ENCODE peak calls at places on chromosome 13, in five cellular contexts. X, L, H, C and J are unnamed samples.

GRCh38 chr13:32852568-32852967 is 163.7 kb upstream of the KL start:
- DNase-seq in C (no peak), H (no peak), X (no peak), L (peak; percentile 25), J (no peak)

GRCh38 chr13:28387740-28388501 is 107.0 kb downstream of the FLT1 start:
- DNase-seq in C (no peak), L (no peak), X (no peak), H (no peak), J (no peak)

GRCh38 chr13:54185101-54185500 is 1156.5 kb downstream of the OLFM4 start:
- DNase-seq in C (no peak), H (no peak), L (no peak), X (no peak), J (peak; percentile 20)

GRCh38 chr13:90538063-90538462 is 809.4 kb upstream of the MIR17HG start:
- DNase-seq in L (no peak), X (no peak), H (no peak), C (no peak), J (no peak)

GRCh38 chr13:92175330-92175729 is 776.9 kb downstream of the GPC5 start:
- DNase-seq in H (no peak), C (no peak), X (peak; percentile 20), L (peak; percentile 56), J (peak; percentile 63)

GRCh38 chr13:93932901-93933300 is 546.6 kb downstream of the DCT start:
- DNase-seq in X (no peak), H (no peak), C (no peak), L (no peak), J (no peak)

GRCh38 chr13:21427741-21428140 is 31.4 kb downstream of the ZDHHC20 start:
- DNase-seq in X (no peak), H (no peak), L (no peak), C (no peak), J (no peak)

GRCh38 chr13:82717249-82717648 is 1165.0 kb downstream of the SLITRK1 start:
- DNase-seq in H (no peak), C (no peak), X (no peak), L (peak; percentile 82), J (no peak)

GRCh38 chr13:83691966-83692365 is 190.3 kb downstream of the SLITRK1 start:
- DNase-seq in H (no peak), X (no peak), C (no peak), L (peak; percentile 7), J (no peak)

GRCh38 chr13:81917829-81918228 is 1576.9 kb upstream of the SPRY2 start:
- DNase-seq in X (peak; percentile 41), L (no peak), C (no peak), H (no peak), J (no peak)

GRCh38 chr13:66312312-66313087 is 917.6 kb downstream of the PCDH9 start:
- DNase-seq in L (no peak), H (no peak), X (no peak), C (no peak), J (no peak)

GRCh38 chr13:31045621-31046081 is 113.2 kb downstream of the TEX26 start:
- DNase-seq in X (peak; percentile 57), L (peak; percentile 96), C (no peak), H (peak; percentile 63), J (no peak)

GRCh38 chr13:93425411-93425810 is 198.8 kb downstream of the GPC6 start:
- DNase-seq in L (peak; percentile 35), H (no peak), X (peak; percentile 39), C (no peak), J (peak; percentile 28)

GRCh38 chr13:93259527-93260080 is 33.0 kb downstream of the GPC6 start:
- DNase-seq in C (no peak), L (peak; percentile 38), H (no peak), X (no peak), J (no peak)

GRCh38 chr13:28564030-28564429 is 69.1 kb upstream of the FLT1 start:
- DNase-seq in H (no peak), X (peak; percentile 97), C (no peak), L (no peak), J (no peak)

GRCh38 chr13:95497307-95497943 is 55.1 kb upstream of the CLDN10 start:
- DNase-seq in C (peak; percentile 69), X (no peak), L (no peak), H (no peak), J (no peak)

GRCh38 chr13:34300559-34300958 is 482.6 kb downstream of the RFC3 start:
- DNase-seq in L (peak; percentile 20), X (no peak), C (no peak), H (no peak), J (no peak)

GRCh38 chr13:113820813-113821651 is 42.8 kb downstream of the GAS6 start:
- DNase-seq in L (peak; percentile 99), H (peak; percentile 78), X (peak; percentile 94), C (peak; percentile 73), J (no peak)

GRCh38 chr13:29693297-29693945 is 97.9 kb upstream of the SLC7A1 start:
- DNase-seq in H (no peak), C (no peak), L (no peak), X (peak; percentile 83), J (no peak)

GRCh38 chr13:23778007-23778687 is 111.1 kb downstream of the MIPEP start:
- DNase-seq in C (no peak), H (no peak), X (no peak), L (no peak), J (no peak)

GRCh38 chr13:112674412-112675383 is 15.1 kb upstream of the ATP11A start:
- DNase-seq in L (no peak), X (no peak), H (no peak), C (no peak), J (no peak)

GRCh38 chr13:104106705-104107393 is 1040.6 kb upstream of the SLC10A2 start:
- DNase-seq in X (no peak), C (no peak), H (no peak), L (no peak), J (peak; percentile 29)

GRCh38 chr13:53151692-53152421 is 123.2 kb downstream of the OLFM4 start:
- DNase-seq in L (peak; percentile 40), C (peak; percentile 4), X (peak; percentile 73), H (peak; percentile 28), J (peak; percentile 41)

GRCh38 chr13:103812966-103813365 is 746.7 kb upstream of the SLC10A2 start:
- DNase-seq in H (no peak), X (no peak), L (no peak), C (no peak), J (no peak)

GRCh38 chr13:80329250-80329649 is 11.7 kb downstream of the SPRY2 start:
- DNase-seq in C (no peak), X (no peak), H (no peak), L (no peak), J (no peak)

DNA sequence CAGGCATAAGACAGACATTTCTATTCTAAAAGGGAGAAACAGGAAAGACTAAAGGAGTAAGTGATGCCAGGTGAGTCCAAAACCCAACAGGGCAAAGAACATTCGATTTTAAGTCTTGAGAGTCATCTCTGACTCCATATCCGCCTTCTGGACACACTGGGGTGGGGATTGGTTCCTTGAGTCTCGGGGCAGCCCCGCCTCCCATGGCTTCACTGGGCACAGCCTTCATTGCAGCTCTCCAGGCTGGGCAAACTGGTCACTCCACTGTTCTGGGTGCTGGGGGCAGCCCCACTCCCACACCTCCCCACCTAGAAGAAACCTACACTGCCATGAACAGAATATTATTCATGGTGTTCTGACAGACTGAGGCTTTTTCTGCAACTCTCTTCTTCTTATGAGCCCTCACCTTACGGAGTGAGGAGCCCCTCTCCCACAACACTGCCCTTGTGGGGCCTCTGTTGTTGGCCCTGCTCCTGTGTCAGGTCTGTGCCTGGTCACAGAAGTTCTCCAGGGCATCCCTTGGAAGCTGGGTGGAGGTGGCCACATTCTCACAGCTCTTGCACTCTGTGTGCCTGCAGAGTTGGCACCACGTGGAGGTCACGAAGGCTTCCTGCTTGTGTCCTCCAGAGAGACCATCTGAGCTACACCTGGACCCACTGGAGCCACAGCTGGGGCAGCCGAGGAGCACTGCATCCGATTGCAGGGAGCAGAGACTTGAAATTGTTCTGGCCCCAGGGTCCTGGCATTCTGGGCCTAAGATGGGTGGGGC is 95.4 kb downstream of the COL4A2 start:
- DNase-seq in X (no peak), L (no peak), C (no peak), H (no peak), J (no peak)
- H3K27ac ChIP-seq in X (no peak overlapping the region), L (peak overlapping the region; percentile 98), C (no peak overlapping the region), H (no peak overlapping the region), J (no peak overlapping the region)

GRCh38 chr13:98484289-98485219 is 92.4 kb downstream of the STK24 start:
- DNase-seq in C (no peak), L (peak; percentile 99), H (peak; percentile 79), X (peak; percentile 93), J (peak; percentile 87)

GRCh38 chr13:98482476-98483444 is 94.1 kb downstream of the STK24 start:
- DNase-seq in L (peak; percentile 90), H (peak; percentile 86), C (peak; percentile 32), X (peak; percentile 94), J (peak; percentile 58)

GRCh38 chr13:98485561-98485960 is 91.3 kb downstream of the STK24 start:
- DNase-seq in C (no peak), H (no peak), X (no peak), L (no peak), J (no peak)

GRCh38 chr13:98481511-98481951 is 95.4 kb downstream of the STK24 start:
- DNase-seq in X (no peak), H (no peak), C (no peak), L (no peak), J (no peak)

DNA sequence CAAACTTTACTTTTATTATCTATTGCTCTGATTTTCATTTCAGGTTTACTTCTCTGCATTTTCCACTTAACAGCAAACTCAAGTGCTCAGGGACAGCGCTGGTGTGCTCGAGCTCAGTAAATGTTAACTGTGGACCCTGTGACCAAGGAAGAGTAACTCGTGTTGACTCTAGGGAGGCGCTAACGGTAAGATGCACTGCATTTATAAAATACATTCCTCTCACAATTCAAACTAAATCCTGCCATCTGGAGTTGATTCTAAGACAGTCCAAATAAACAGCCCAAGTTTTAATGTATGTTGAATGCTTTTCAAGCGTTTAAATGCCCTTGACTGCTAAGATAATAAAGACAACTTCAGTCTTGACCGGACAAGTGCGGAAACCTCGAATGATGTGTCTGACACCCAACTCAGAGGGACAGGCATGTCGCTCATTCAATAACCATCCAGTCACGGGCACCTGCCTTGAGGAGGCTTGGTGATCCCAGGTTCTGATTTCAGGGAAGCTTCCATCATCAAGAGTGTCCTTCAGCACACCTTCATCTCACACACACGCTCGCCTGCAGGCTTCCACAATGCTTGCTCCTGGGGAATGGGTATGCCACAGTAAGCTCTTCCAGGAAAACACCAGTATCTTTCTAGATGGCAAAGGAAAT is 93.1 kb downstream of the STK24 start:
- DNase-seq in L (peak; percentile 37), H (no peak), C (no peak), X (peak; percentile 51), J (no peak)
- H3K27ac ChIP-seq in L (peak overlapping the region; percentile 96), H (peak overlapping the region; percentile 87), C (no peak overlapping the region), X (peak overlapping the region; percentile 96), J (peak overlapping the region; percentile 67)

GRCh38 chr13:49366841-49367240 is 77.0 kb downstream of the CAB39L start:
- DNase-seq in X (peak; percentile 3), C (no peak), H (no peak), L (peak; percentile 25), J (no peak)
- H3K27ac ChIP-seq in X (no peak overlapping the region), C (no peak overlapping the region), H (no peak overlapping the region), L (no peak overlapping the region), J (no peak overlapping the region)

DNA sequence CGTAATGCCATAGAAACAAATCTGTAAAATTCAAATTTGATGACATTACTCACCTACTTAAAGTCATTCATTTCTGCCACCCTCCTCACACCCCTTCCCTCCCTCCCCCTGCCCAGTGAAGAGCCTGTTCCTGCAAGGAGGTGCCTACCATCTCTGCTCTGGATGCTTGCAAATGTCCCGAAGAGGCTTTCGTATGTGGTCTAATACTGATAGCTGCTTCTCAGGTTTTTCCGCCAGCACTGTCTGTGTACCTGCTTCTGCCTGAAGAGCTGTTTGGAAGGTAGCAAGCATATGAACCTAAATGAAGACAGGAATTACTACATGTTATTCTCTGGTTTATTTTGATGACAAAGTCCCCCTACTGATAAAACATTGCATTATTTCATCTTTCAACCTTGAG is 57.1 kb downstream of the GPALPP1 start:
- DNase-seq in L (no peak), C (peak; percentile 15), H (no peak), X (no peak), J (no peak)
- H3K27ac ChIP-seq in L (no peak overlapping the region), C (peak overlapping the region; percentile 84), H (peak overlapping the region; percentile 5), X (no peak overlapping the region), J (no peak overlapping the region)

GRCh38 chr13:100674848-100675659 is 459 bp upstream of the TMTC4 start:
- DNase-seq in C (peak; percentile 99), L (peak; percentile 98), H (peak; percentile 100), X (peak; percentile 100), J (peak; percentile 100)
- H3K27ac ChIP-seq in C (peak overlapping the region; percentile 84), L (no peak overlapping the region), H (peak overlapping the region; percentile 87), X (peak overlapping the region; percentile 73), J (peak overlapping the region; percentile 94)